ENCODE peak calls at places on chromosomes 4 and X, in ten cellular contexts. J is tibial nerve, W is ovary, U is lower leg skin, M is right lobe of liver, I is esophagus squamous epithelium, P is transverse colon, E is spleen, H is sigmoid colon, Z is upper lobe of left lung. N is an unnamed sample.

GRCh38 chr4:138051157-138051556 is 191.0 kb downstream of the SLC7A11 start:
- DNase-seq in U (no peak), M (no peak), Z (no peak), P (no peak), W (no peak), I (no peak), E (no peak), J (no peak), H (no peak), N (no peak)

GRCh38 chr4:141348589-141348988 is 127.9 kb downstream of the ZNF330 start:
- DNase-seq in P (no peak), H (no peak), U (no peak), Z (no peak), E (no peak), J (no peak), W (no peak), M (no peak), I (no peak), N (no peak)

GRCh38 chr4:46931981-46932380 is 22.9 kb upstream of the COX7B2 start:
- DNase-seq in H (no peak), Z (peak; percentile 24), U (no peak), I (no peak), J (peak; percentile 6), P (peak; percentile 10), M (no peak), W (no peak), E (no peak), N (no peak)

GRCh38 chr4:100870940-100871772 is 353.3 kb upstream of the EMCN start:
- DNase-seq in E (peak; percentile 61), U (peak; percentile 41), M (no peak), I (no peak), W (no peak), Z (peak; percentile 24), H (no peak), J (no peak), P (no peak), N (no peak)

GRCh38 chr4:138861130-138861529 is 154.5 kb upstream of the NOCT start:
- DNase-seq in U (no peak), J (no peak), E (no peak), Z (no peak), M (no peak), H (no peak), I (no peak), W (no peak), P (no peak), N (no peak)

GRCh38 chr4:168511780-168512467 is 15.1 kb downstream of the PALLD start:
- DNase-seq in H (no peak), Z (no peak), W (no peak), I (no peak), E (peak; percentile 73), M (no peak), U (no peak), P (no peak), J (no peak), N (no peak)

GRCh38 chr4:32775049-32775448 is 2054.9 kb downstream of the PCDH7 start:
- DNase-seq in H (no peak), P (no peak), M (no peak), E (no peak), Z (no peak), U (no peak), W (no peak), I (no peak), J (no peak), N (peak; percentile 32)

GRCh38 chr4:119861731-119862130 is 204.9 kb downstream of the MAD2L1 start:
- DNase-seq in E (no peak), Z (no peak), M (no peak), I (no peak), P (no peak), W (no peak), H (no peak), U (no peak), J (no peak), N (no peak)

GRCh38 chr4:98284640-98285046 is 23.5 kb downstream of the RAP1GDS1 start:
- DNase-seq in Z (no peak), H (no peak), P (no peak), J (no peak), W (no peak), M (no peak), I (no peak), U (no peak), E (no peak), N (peak; percentile 0)

GRCh38 chr4:1410491-1411325 is 4.5 kb upstream of the NKX1-1 start:
- DNase-seq in E (no peak), H (peak; percentile 51), W (peak; percentile 37), I (no peak), U (no peak), Z (no peak), J (no peak), M (no peak), P (no peak), N (no peak)

GRCh38 chr4:94375364-94375763 is 32.7 kb upstream of the HPGDS start:
- DNase-seq in I (no peak), P (no peak), H (no peak), E (no peak), M (no peak), U (no peak), Z (no peak), J (no peak), W (no peak), N (no peak)

GRCh38 chrX:153829549-153829798 is 870 bp downstream of the PDZD4 start:
- DNase-seq in M (no peak), P (no peak), E (peak; percentile 68), I (no peak), W (no peak), Z (no peak), H (peak; percentile 56), J (no peak), U (no peak), N (no peak)

GRCh38 chr4:68591204-68591603 is 15.1 kb upstream of the UGT2B17 start:
- DNase-seq in H (no peak), Z (no peak), P (no peak), I (no peak), U (no peak), J (no peak), M (no peak), W (no peak), E (no peak), N (no peak)

GRCh38 chrX:120457766-120458180 is 11.3 kb downstream of the LAMP2 start:
- DNase-seq in W (no peak), U (no peak), I (no peak), H (no peak), M (no peak), P (no peak), J (no peak), Z (no peak), E (no peak), N (no peak)

DNA sequence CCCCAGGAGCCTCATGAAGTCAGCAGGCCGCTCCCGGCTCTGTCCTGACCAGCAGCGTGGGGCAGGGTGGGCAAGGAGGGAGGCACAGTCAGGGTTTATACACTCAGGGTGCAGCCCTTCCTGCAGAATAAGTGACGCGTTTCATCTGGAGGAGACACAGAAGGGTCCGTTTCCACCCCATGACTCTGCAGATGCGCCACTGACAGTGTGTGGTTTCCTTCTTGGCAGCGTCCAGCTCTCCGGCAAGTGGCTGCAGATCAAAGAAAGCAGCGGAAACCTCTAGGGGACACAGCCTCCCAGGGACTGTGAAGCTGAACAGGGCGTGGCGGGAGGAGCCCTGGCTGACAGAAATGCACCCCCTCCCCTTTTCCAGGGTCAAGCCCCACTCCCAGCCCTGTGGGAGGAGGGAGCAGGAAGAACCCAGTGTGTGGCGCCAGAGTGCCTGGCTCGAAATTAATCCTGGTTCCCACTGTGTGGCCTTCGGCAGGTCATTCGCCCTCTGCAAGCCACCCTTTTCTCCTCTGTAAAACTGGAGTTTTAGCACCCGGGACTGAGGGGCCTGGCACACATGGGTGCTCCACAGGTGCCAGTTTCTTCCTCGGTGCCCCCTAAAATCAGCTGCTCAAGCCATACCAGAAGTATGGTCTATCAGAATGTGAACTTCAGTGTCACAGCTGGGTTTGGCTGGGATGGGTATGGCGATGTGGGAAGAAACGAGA is 17.3 kb upstream of the TBC1D14 start:
- DNase-seq in Z (peak; percentile 73), I (no peak), P (peak; percentile 61), H (peak; percentile 77), W (peak; percentile 38), U (peak; percentile 53), J (peak; percentile 23), M (peak; percentile 63), E (peak; percentile 90), N (peak; percentile 58)
- TF ChIP-seq POLR2A in Z (no peak), I (no peak), P (no peak), H (no peak), W (no peak), U (no peak), J (no peak), M (peak; percentile 55), E (no peak), N (no peak)

DNA sequence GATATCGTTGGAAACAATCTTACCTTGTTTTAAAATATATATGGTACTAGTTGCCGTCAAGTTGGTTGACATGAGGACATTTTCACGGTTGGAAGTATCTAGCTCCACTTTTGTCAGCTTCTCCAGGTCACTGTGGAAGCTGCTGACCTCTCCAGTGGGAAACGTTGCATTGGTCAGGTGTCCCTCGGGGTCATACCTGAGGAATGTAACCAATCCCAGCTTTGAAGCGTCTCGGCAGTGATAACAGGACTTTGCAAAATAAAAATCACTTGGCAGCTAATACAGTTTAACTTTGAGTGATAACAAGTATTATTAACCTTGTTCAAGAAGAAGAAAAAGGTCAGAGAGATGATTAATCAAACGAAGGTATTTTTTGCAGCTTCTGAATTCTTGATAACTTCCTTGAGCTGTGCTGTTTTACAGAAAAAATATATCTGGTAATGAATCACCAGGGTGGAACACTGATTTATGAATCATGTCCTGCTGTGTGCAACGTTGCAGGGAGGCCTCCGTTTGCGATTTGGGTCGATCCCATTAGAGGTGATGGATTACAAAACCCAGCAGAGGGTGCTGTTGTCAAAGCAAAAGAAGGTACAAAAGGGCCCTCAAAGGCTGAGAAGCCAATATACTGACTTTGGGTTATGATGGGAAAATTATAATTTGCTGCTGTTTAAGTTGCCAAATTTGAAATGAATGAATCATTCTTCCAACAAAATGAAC is 60.1 kb downstream of the SH2D1A start:
- DNase-seq in M (peak; percentile 30), U (peak; percentile 44), H (peak; percentile 64), J (peak; percentile 41), P (peak; percentile 20), I (no peak), E (no peak), Z (peak; percentile 28), W (no peak), N (peak; percentile 68)
- TF ChIP-seq CTCF in M (peak; percentile 60), U (no peak), H (peak; percentile 34), J (peak; percentile 23), P (peak; percentile 33), I (no peak), E (peak; percentile 7), Z (no peak), W (no peak), N (peak; percentile 60)

GRCh38 chr4:121800961-121801714 is at the start of gene EXOSC9:
- DNase-seq in U (peak; percentile 88), J (peak; percentile 95), W (peak; percentile 95), H (peak; percentile 96), P (peak; percentile 94), M (peak; percentile 92), E (peak; percentile 96), I (peak; percentile 39), Z (peak; percentile 90), N (peak; percentile 54)
- TF ChIP-seq POLR2A in U (peak; percentile 27), J (peak; percentile 75), W (peak; percentile 85), H (peak; percentile 74), P (peak; percentile 62), M (peak; percentile 74), E (peak; percentile 83), I (peak; percentile 75), Z (no peak), N (peak; percentile 77)

DNA sequence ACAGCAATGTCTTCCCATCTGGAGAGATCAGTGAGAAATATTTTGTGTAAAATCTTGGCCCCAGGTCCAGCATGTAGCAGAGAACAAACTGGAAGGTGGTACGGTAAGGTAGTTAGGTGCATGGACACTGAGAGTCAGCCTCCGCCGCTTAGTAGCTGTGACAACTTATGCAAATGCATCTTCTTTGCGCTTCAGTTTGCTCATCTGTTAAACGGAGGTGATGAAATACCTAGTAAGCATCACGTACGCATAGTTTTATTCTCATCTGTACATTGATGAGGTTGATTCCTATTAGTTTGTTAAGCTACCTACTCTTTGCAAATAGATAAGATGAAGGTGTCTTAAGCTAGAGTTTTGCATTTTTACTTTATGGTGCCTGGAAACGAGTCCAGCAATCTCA is 80.0 kb upstream of the MSX1 start:
- DNase-seq in U (no peak), P (no peak), Z (no peak), W (no peak), I (no peak), M (no peak), E (no peak), H (no peak), J (no peak), N (no peak)
- TF ChIP-seq CTCF in U (no peak), P (no peak), Z (no peak), W (no peak), I (no peak), M (no peak), E (no peak), H (no peak), J (no peak), N (no peak)